ENCODE peak calls at places on chromosome 14, in seven cellular contexts. L is lung, E is H9, X is neural progenitor cell, B is NCI-H1105 treated with DMSO at 0.1 percent for 48 hours, J is foreskin fibroblast, A is HepG2. G is an unnamed sample.

GRCh38 chr14:72666610-72667009 is 227.3 kb downstream of the DPF3 start:
- DNase-seq in L (no peak), E (no peak), X (no peak), B (no peak), J (peak; percentile 91), A (no peak), G (peak; percentile 47)

GRCh38 chr14:38078393-38078792 is 129.3 kb upstream of the SSTR1 start:
- DNase-seq in L (peak; percentile 51), E (no peak), X (no peak), B (peak; percentile 69), J (no peak), A (no peak), G (peak; percentile 33)

GRCh38 chr14:103966631-103967030 is 24.3 kb upstream of the RD3L start:
- DNase-seq in L (no peak), E (no peak), X (no peak), B (no peak), J (no peak), A (no peak), G (no peak)

GRCh38 chr14:84670801-84671200 is 859.1 kb upstream of the FLRT2 start:
- DNase-seq in L (no peak), E (no peak), X (no peak), B (no peak), J (no peak), A (no peak), G (no peak)

GRCh38 chr14:89540830-89541470 is 123.9 kb upstream of the FOXN3 start:
- DNase-seq in L (no peak), E (no peak), X (no peak), B (no peak), J (peak; percentile 76), A (no peak), G (peak; percentile 79)

GRCh38 chr14:58430156-58430555 is 2.6 kb downstream of the KIAA0586 start:
- DNase-seq in L (no peak), E (no peak), X (no peak), B (no peak), J (peak; percentile 30), A (no peak), G (peak; percentile 87)

GRCh38 chr14:57380935-57381334 is 9.5 kb upstream of the NAA30 start:
- DNase-seq in L (no peak), E (no peak), X (no peak), B (no peak), J (no peak), A (no peak), G (no peak)

GRCh38 chr14:76497550-76498484 is 121.9 kb downstream of the ESRRB start:
- DNase-seq in L (no peak), E (no peak), X (peak; percentile 42), B (no peak), J (no peak), A (no peak), G (no peak)

GRCh38 chr14:30621354-30621953 is 665 bp upstream of the SCFD1 start:
- DNase-seq in L (no peak), E (peak; percentile 38), X (peak; percentile 7), B (no peak), J (no peak), A (peak; percentile 36), G (peak; percentile 32)

GRCh38 chr14:52069617-52070431 is 965 bp upstream of the NID2 start:
- DNase-seq in L (no peak), E (peak; percentile 66), X (peak; percentile 74), B (no peak), J (peak; percentile 56), A (no peak), G (peak; percentile 41)

GRCh38 chr14:92122351-92122677 is 545 bp downstream of the CPSF2 start:
- DNase-seq in L (no peak), E (no peak), X (peak; percentile 69), B (peak; percentile 46), J (no peak), A (peak; percentile 18), G (peak; percentile 37)

G was measured in amniotic epithelial cell.